ENCODE peak calls at places on chromosomes 11 and 22, in six cellular contexts. N is mammary epithelial cell, X is HCT116, A is fibroblast of lung, T is IMR-90, P is SK-N-SH. D is an unnamed sample.

GRCh38 chr11:66278396-66279091 is 569 bp downstream of the CNIH2 start:
- DNase-seq in N (no peak), X (no peak), A (no peak), T (no peak), P (peak; percentile 79), D (no peak)

GRCh38 chr11:19753451-19754041 is 40.9 kb downstream of the NAV2 start:
- DNase-seq in N (no peak), X (no peak), A (no peak), T (peak; percentile 38), P (no peak), D (no peak)

GRCh38 chr22:11629661-11630385 is 3898.2 kb upstream of the OR11H1 start:
- DNase-seq in N (no peak), X (no peak), A (no peak), T (no peak), P (peak; percentile 20), D (no peak)

GRCh38 chr22:48880749-48881148 is 946.9 kb downstream of the BRD1 start:
- DNase-seq in N (no peak), X (no peak), A (no peak), T (no peak), P (no peak), D (peak; percentile 22)

GRCh38 chr11:134477486-134477885 is 65.4 kb upstream of the B3GAT1 start:
- DNase-seq in N (no peak), X (no peak), A (no peak), T (no peak), P (no peak), D (no peak)

GRCh38 chr11:34586655-34587281 is 34.1 kb upstream of the EHF start:
- DNase-seq in N (no peak), X (no peak), A (no peak), T (no peak), P (no peak), D (no peak)

GRCh38 chr11:65435330-65435931 is 12.8 kb downstream of the NEAT1 start:
- DNase-seq in N (no peak), X (no peak), A (peak; percentile 48), T (peak; percentile 45), P (no peak), D (no peak)

GRCh38 chr11:85961930-85962363 is 106.8 kb downstream of the CCDC83 start:
- DNase-seq in N (peak; percentile 39), X (no peak), A (peak; percentile 40), T (peak; percentile 67), P (no peak), D (no peak)

GRCh38 chr11:17894929-17895658 is 117.8 kb downstream of the SERGEF start:
- DNase-seq in N (no peak), X (no peak), A (peak; percentile 37), T (peak; percentile 32), P (peak; percentile 36), D (no peak)
- H3K9ac ChIP-seq in N (no peak overlapping the region), X (no peak overlapping the region), A (no peak overlapping the region), T (no peak overlapping the region), P (no peak overlapping the region), D (no peak overlapping the region)

DNA sequence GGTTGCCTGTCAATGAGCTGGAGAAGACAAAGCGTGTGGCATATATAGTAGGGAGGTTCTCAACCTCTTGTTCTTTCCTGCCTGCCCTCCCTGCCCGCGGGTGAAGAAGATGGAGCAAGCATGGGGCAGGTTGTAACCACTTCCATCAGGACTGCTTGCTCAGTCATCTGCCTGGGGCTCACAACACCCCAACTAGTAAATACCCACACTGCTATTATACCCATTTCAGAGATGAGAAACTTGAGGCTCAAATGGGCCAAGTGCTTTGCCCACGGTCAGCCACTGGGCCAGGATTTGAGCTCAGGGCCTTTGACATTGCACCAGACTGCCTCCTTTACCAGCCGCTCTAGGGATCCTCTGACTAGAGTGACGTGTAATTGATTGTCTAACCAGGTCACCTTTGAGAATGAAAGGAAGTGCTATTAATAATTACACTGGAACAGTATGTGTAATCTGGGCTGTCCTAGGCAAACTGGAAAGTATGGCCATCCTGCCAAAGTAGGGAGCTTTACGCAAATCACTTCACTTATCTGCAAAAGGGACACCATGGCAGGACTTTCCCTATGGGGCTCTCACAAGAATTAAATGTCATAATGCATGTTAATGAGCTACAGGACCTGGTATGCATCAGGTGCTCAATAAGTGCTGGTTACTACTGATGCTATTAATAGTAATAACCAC is 2.8 kb upstream of the CDC42EP1 start:
- DNase-seq in N (no peak), X (no peak), A (no peak), T (no peak), P (no peak), D (no peak)
- TF ChIP-seq CTCF in N (no peak), X (no peak), A (no peak), T (no peak), P (no peak), D (no peak)

GRCh38 chr11:71130106-71130505 is 122.3 kb downstream of the SHANK2 start:
- DNase-seq in N (peak; percentile 81), X (no peak), A (no peak), T (no peak), P (no peak), D (no peak)
- H3K9ac ChIP-seq in N (no peak overlapping the region), X (no peak overlapping the region), A (no peak overlapping the region), T (no peak overlapping the region), P (no peak overlapping the region), D (no peak overlapping the region)

GRCh38 chr11:14642453-14642852 is 1.2 kb upstream of the PDE3B start:
- DNase-seq in N (no peak), X (no peak), A (no peak), T (no peak), P (no peak), D (no peak)

GRCh38 chr11:14645247-14645912 is 1.8 kb downstream of the PDE3B start:
- DNase-seq in N (peak; percentile 1), X (no peak), A (peak; percentile 52), T (peak; percentile 31), P (peak; percentile 21), D (no peak)

GRCh38 chr11:14642873-14643696 is 519 bp upstream of the PDE3B start:
- DNase-seq in N (no peak), X (no peak), A (no peak), T (no peak), P (no peak), D (peak; percentile 44)

GRCh38 chr11:14644396-14645246 is 1.0 kb downstream of the PDE3B start:
- DNase-seq in N (peak; percentile 16), X (peak; percentile 12), A (peak; percentile 31), T (no peak), P (peak; percentile 73), D (peak; percentile 84)

DNA sequence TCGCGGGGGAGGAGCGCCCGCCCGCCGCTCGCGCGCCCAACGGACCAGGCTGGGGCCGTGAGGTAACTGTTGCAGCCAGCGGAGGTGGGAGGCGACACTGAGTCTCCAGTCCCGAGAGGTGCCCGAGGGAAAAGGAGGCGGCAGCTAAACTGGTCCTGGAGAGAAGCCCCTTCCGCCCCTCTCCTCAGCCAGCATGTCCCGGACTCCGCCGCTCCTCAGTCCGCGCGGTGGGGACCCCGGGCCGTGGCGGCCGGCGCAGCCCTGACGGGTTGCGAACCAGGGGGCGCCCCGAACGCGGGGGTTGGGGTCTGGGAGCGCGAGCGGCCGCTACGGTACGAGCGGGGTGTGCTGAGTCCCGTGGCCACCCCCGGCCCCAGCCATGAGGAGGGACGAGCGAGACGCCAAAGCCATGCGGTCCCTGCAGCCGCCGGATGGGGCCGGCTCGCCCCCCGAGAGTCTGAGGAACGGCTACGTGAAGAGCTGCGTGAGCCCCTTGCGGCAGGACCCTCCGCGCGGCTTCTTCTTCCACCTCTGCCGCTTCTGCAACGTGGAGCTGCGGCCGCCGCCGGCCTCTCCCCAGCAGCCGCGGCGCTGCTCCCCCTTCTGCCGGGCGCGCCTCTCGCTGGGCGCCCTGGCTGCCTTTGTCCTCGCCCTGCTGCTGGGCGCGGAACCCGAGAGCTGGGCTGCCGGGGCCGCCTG is at the start of gene PDE3B:
- DNase-seq in N (peak; percentile 36), X (peak; percentile 59), A (peak; percentile 56), T (peak; percentile 27), P (peak; percentile 94), D (peak; percentile 94)
- TF ChIP-seq CTCF in N (no peak), X (peak; percentile 7), A (no peak), T (no peak), P (no peak), D (no peak)

GRCh38 chr11:556175-556699 is 4.3 kb downstream of the LMNTD2 start:
- DNase-seq in N (no peak), X (no peak), A (no peak), T (no peak), P (no peak), D (peak; percentile 77)
- H3K9ac ChIP-seq in N (no peak overlapping the region), X (no peak overlapping the region), A (no peak overlapping the region), T (no peak overlapping the region), P (no peak overlapping the region), D (no peak overlapping the region)

DNA sequence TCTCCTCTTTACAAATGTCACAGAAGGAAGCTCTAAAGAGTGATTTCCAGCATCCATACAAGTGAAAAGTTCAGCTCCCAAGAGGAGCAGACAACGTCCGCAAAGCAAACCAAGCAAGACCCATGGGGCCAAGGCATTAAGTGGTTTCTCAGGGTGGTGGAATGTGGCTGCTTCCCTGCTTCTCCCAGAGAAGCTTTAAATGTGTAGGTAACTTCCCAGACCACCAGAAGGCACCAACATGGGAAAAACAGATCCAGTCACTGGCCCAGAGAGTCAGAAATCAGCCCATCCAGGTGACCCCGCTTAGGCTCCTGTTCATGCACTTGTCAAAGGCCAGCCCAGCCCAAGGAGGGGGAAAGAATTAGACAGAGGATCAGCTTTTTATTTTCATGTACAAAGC is 13.3 kb upstream of the PHF21A start:
- DNase-seq in N (no peak), X (no peak), A (no peak), T (no peak), P (no peak), D (peak; percentile 83)
- TF ChIP-seq CTCF in N (no peak), X (no peak), A (no peak), T (no peak), P (no peak), D (peak; percentile 64)

GRCh38 chr22:19766506-19767426 is 6.2 kb downstream of the TBX1 start:
- DNase-seq in N (no peak), X (peak; percentile 50), A (no peak), T (no peak), P (peak; percentile 78), D (peak; percentile 80)

GRCh38 chr22:19770349-19771220 is 10.0 kb downstream of the TBX1 start:
- DNase-seq in N (no peak), X (no peak), A (no peak), T (no peak), P (no peak), D (no peak)

GRCh38 chr22:19767427-19768380 is 7.1 kb downstream of the TBX1 start:
- DNase-seq in N (no peak), X (peak; percentile 26), A (no peak), T (no peak), P (no peak), D (peak; percentile 72)

GRCh38 chr22:19772422-19772672 is 11.8 kb downstream of the TBX1 start:
- DNase-seq in N (no peak), X (no peak), A (no peak), T (no peak), P (no peak), D (no peak)

DNA sequence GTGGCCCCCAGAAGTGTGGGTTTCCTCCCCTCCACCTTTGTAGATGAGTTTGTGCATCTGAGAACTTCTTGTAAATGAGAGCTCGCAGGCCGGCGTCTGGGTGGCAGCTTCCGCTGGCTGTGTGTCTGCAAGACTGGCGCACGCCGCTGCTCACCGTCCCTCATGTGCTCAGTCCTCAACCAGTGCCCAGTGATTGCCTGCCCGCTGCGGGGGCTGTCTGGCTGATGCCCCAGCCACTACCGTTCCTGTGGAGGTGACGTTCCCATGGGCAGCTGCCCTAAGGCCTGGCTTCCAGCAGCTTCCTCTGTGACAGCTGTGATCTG is 8.8 kb downstream of the TBX1 start:
- DNase-seq in N (no peak), X (no peak), A (no peak), T (no peak), P (no peak), D (no peak)
- H3K9ac ChIP-seq in N (no peak overlapping the region), X (no peak overlapping the region), A (no peak overlapping the region), T (no peak overlapping the region), P (no peak overlapping the region), D (no peak overlapping the region)